ENCODE peak calls at places on chromosomes 3 and 15, in ten cellular contexts. W, M, K, P, V, G, H, Z, L and E are unnamed samples.

GRCh38 chr3:168250415-168250861 is 154.7 kb upstream of the GOLIM4 start:
- DNase-seq in G (no peak), W (no peak), K (peak), H (no peak), P (no peak), L (no peak), M (peak), Z (no peak), V (no peak), E (no peak)

GRCh38 chr3:173513123-173513522 is 115.6 kb downstream of the NLGN1 start:
- DNase-seq in P (no peak), W (no peak), L (no peak), G (no peak), V (no peak), M (no peak), K (no peak), Z (no peak), H (no peak), E (no peak)

GRCh38 chr15:27864076-27864475 is 235.0 kb downstream of the OCA2 start:
- DNase-seq in P (no peak), K (no peak), M (no peak), L (no peak), Z (no peak), W (no peak), G (no peak), V (no peak), H (no peak), E (no peak)

GRCh38 chr15:60890361-60890991 is 338.6 kb downstream of the RORA start:
- DNase-seq in Z (no peak), H (no peak), K (no peak), G (no peak), V (no peak), L (no peak), W (no peak), M (no peak), P (no peak), E (no peak)

GRCh38 chr15:66830358-66830757 is 128.3 kb downstream of the SMAD6 start:
- DNase-seq in H (no peak), W (peak), V (no peak), Z (no peak), G (no peak), M (peak), L (no peak), P (no peak), K (no peak), E (no peak)

GRCh38 chr3:158659454-158660237 is 12.8 kb downstream of the LXN start:
- DNase-seq in M (peak), P (no peak), K (peak), G (peak), V (peak), W (peak), L (no peak), H (peak), Z (no peak), E (peak)

GRCh38 chr3:124413989-124414598 is 316.2 kb upstream of the UMPS start:
- DNase-seq in W (no peak), M (peak), H (peak), G (no peak), L (no peak), K (peak), Z (no peak), P (no peak), V (no peak), E (no peak)

GRCh38 chr15:100889359-100890058 is 9.9 kb downstream of the ALDH1A3 start:
- DNase-seq in L (no peak), W (no peak), M (no peak), Z (no peak), K (no peak), V (peak), G (no peak), H (no peak), P (no peak), E (no peak)

GRCh38 chr15:38004218-38004848 is 69.9 kb downstream of the TMCO5A start:
- DNase-seq in L (no peak), W (no peak), K (no peak), V (no peak), P (no peak), M (no peak), Z (no peak), H (no peak), G (no peak), E (no peak)

GRCh38 chr3:150238043-150238802 is 169.9 kb upstream of the TSC22D2 start:
- DNase-seq in L (no peak), G (no peak), V (no peak), K (peak), W (peak), H (no peak), M (peak), P (no peak), Z (no peak), E (no peak)

GRCh38 chr3:136277115-136277514 is 27.0 kb downstream of the PCCB start:
- DNase-seq in V (no peak), G (no peak), L (no peak), H (no peak), W (no peak), Z (no peak), M (no peak), K (peak), P (no peak), E (no peak)

GRCh38 chr3:33355611-33356010 is 78.4 kb downstream of the FBXL2 start:
- DNase-seq in V (peak), H (no peak), M (peak), Z (no peak), G (peak), W (peak), K (no peak), P (no peak), L (no peak), E (no peak)